ENCODE peak calls at places on chromosomes 12 and 14, in eight cellular contexts. J is upper lobe of right lung; U is PC-9; K is tibial nerve; A is GM23248; O is CD4-positive, alpha-beta T cell; E is heart left ventricle; N is mucosa of descending colon. S is an unnamed sample.

GRCh38 chr14:94550041-94550440 is 11.2 kb upstream of the SERPINA4 start:
- DNase-seq in K (no peak), U (no peak), E (no peak), J (no peak), A (no peak), O (no peak), N (no peak), S (no peak)

GRCh38 chr12:100528471-100529139 is 44.9 kb upstream of the GAS2L3 start:
- DNase-seq in E (no peak), U (no peak), N (no peak), J (no peak), K (no peak), A (no peak), O (no peak), S (no peak)

GRCh38 chr12:77374687-77375086 is 309.3 kb upstream of the E2F7 start:
- DNase-seq in N (no peak), E (no peak), J (no peak), U (no peak), O (no peak), K (no peak), A (no peak), S (no peak)

GRCh38 chr12:177336-177979 is 36.5 kb downstream of the SLC6A12 start:
- DNase-seq in E (no peak), A (no peak), U (no peak), J (no peak), N (no peak), O (no peak), K (no peak), S (no peak)

GRCh38 chr14:57988445-57988844 is 122.6 kb upstream of the SLC35F4 start:
- DNase-seq in N (no peak), K (no peak), U (no peak), O (no peak), E (no peak), A (no peak), J (no peak), S (no peak)

GRCh38 chr14:100713720-100714119 is 13.0 kb upstream of the DLK1 start:
- DNase-seq in K (no peak), U (no peak), J (no peak), A (no peak), E (no peak), O (no peak), N (no peak), S (no peak)

GRCh38 chr12:58395470-58395869 is 454.1 kb downstream of the ATP23 start:
- DNase-seq in A (peak; percentile 10), O (no peak), U (peak; percentile 46), K (no peak), E (no peak), J (no peak), N (no peak), S (no peak)

GRCh38 chr14:61568572-61569011 is 126.7 kb upstream of the HIF1A start:
- DNase-seq in O (peak; percentile 46), E (no peak), K (no peak), A (no peak), J (peak; percentile 72), N (peak; percentile 74), U (peak; percentile 75), S (peak; percentile 22)

GRCh38 chr12:49344486-49345047 is 2.1 kb upstream of the DNAJC22 start:
- DNase-seq in E (no peak), O (no peak), J (no peak), A (no peak), K (no peak), U (no peak), N (no peak), S (no peak)

GRCh38 chr14:74437654-74438053 is 11.6 kb upstream of the SYNDIG1L start:
- DNase-seq in A (peak; percentile 30), J (no peak), U (no peak), K (no peak), N (no peak), O (no peak), E (no peak), S (no peak)

GRCh38 chr12:49094966-49095365 is 365 bp upstream of the DHH start:
- DNase-seq in K (no peak), U (no peak), J (no peak), O (no peak), E (no peak), N (no peak), A (no peak), S (no peak)

GRCh38 chr12:113688313-113688712 is 216.6 kb upstream of the LHX5 start:
- DNase-seq in A (no peak), J (no peak), O (no peak), N (no peak), E (no peak), K (no peak), U (no peak), S (no peak)

GRCh38 chr14:70289138-70289537 is 70.3 kb downstream of the COX16 start:
- DNase-seq in O (no peak), A (no peak), K (no peak), J (no peak), U (no peak), E (no peak), N (no peak), S (no peak)

GRCh38 chr14:71320734-71321555 is 413.7 kb downstream of the PCNX1 start:
- DNase-seq in O (peak; percentile 52), E (peak; percentile 56), N (peak; percentile 83), A (peak; percentile 88), J (peak; percentile 89), U (peak; percentile 51), K (peak; percentile 18), S (peak; percentile 49)

GRCh38 chr14:75548544-75548943 is 26.3 kb downstream of the BATF start:
- DNase-seq in A (peak; percentile 58), J (no peak), U (peak; percentile 52), E (no peak), O (no peak), K (peak; percentile 52), N (no peak), S (no peak)

GRCh38 chr12:132941336-132941954 is 14.7 kb downstream of the ZNF605 start:
- DNase-seq in U (no peak), J (no peak), O (no peak), A (no peak), E (no peak), N (no peak), K (no peak), S (no peak)

GRCh38 chr12:132946507-132946820 is 9.6 kb downstream of the ZNF605 start:
- DNase-seq in N (no peak), O (no peak), J (no peak), U (no peak), E (no peak), A (no peak), K (no peak), S (no peak)

GRCh38 chr12:132940071-132940719 is 15.9 kb downstream of the ZNF605 start:
- DNase-seq in N (no peak), K (no peak), E (no peak), J (no peak), U (no peak), A (no peak), O (no peak), S (no peak)

GRCh38 chr12:132945806-132946506 is 10.2 kb downstream of the ZNF605 start:
- DNase-seq in E (no peak), O (no peak), K (no peak), A (no peak), U (no peak), N (no peak), J (no peak), S (no peak)

DNA sequence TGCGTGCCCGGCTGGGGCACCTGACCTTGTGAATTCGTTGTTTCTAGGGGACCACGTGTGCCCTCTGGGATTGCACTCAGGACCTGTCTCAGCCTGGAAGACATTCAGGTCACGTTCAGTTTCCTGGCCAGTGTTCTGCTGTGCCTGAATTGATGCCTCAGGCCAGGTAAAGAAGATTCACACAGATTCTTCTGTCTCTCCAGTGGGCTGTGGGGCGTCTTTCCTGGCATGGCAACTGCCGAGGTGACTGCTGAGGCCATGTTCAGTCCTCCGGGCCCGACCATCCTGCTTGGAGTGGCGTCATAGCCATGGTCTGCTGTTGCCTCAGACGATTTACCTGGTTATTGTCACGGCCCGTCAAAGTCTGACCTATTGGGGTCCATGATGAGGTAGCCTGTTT is 13.5 kb downstream of the ZNF605 start:
- DNase-seq in A (no peak), J (no peak), N (no peak), E (no peak), O (no peak), U (no peak), K (no peak), S (no peak)
- H3K9me3 ChIP-seq in A (peaks cover 2% of the 10 kb centered on the region), J (peaks cover 61% of the 10 kb centered on the region), N (peaks cover 87% of the 10 kb centered on the region), E (peaks cover 47% of the 10 kb centered on the region), O (peaks cover 47% of the 10 kb centered on the region), U (peaks cover 13% of the 10 kb centered on the region), K (peaks cover 65% of the 10 kb centered on the region), S (peaks cover 9% of the 10 kb centered on the region)

GRCh38 chr12:132922676-132923075 is 33.4 kb downstream of the ZNF605 start:
- DNase-seq in U (no peak), N (no peak), E (no peak), A (no peak), K (no peak), J (no peak), O (no peak), S (no peak)
- H3K9me3 ChIP-seq in U (peaks cover 72% of the 10 kb centered on the region), N (peaks cover 100% of the 10 kb centered on the region), E (peaks cover 99% of the 10 kb centered on the region), A (peaks cover 38% of the 10 kb centered on the region), K (peaks cover 98% of the 10 kb centered on the region), J (peaks cover 95% of the 10 kb centered on the region), O (peaks cover 90% of the 10 kb centered on the region), S (peaks cover 49% of the 10 kb centered on the region)

GRCh38 chr14:85686908-85687307 is 157.0 kb downstream of the FLRT2 start:
- DNase-seq in U (no peak), A (no peak), K (no peak), O (no peak), N (no peak), J (no peak), E (no peak), S (no peak)
- H3K9me3 ChIP-seq in U (no peaks in the 10 kb centered on the region), A (no peaks in the 10 kb centered on the region), K (no peaks in the 10 kb centered on the region), O (no peaks in the 10 kb centered on the region), N (peaks cover 28% of the 10 kb centered on the region), J (no peaks in the 10 kb centered on the region), E (no peaks in the 10 kb centered on the region), S (no peaks in the 10 kb centered on the region)

GRCh38 chr14:29712586-29712985 is 215.1 kb downstream of the PRKD1 start:
- DNase-seq in J (no peak), A (no peak), O (no peak), K (no peak), U (no peak), N (no peak), E (no peak), S (no peak)

GRCh38 chr14:29705801-29706200 is 221.8 kb downstream of the PRKD1 start:
- DNase-seq in N (no peak), K (no peak), O (no peak), E (no peak), J (no peak), U (no peak), A (no peak), S (no peak)

GRCh38 chr14:29706700-29707099 is 220.9 kb downstream of the PRKD1 start:
- DNase-seq in U (no peak), E (no peak), O (no peak), N (no peak), K (no peak), A (no peak), J (no peak), S (no peak)

GRCh38 chr14:29709490-29709889 is 218.2 kb downstream of the PRKD1 start:
- DNase-seq in O (no peak), E (no peak), K (no peak), A (peak; percentile 38), N (no peak), J (no peak), U (no peak), S (no peak)

DNA sequence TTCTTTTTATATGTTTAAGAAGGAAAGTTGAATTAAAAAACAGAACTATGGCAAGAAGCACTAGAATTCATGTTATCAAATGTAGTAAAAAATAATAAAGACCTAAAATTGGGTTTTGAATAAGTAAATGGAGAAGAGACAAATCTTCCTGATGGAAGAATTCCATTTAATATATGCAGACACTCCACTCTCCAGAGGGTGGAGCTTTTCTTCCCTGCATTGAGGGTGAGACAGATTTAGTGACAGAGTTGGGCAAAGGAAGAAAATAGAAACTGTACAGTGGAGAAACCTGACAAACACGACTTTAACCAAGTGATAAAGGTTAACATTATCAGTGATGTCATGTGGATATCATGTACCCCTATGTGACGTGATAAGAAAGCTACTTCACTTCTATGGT is 217.6 kb downstream of the PRKD1 start:
- DNase-seq in J (no peak), A (peak; percentile 14), O (no peak), U (no peak), E (no peak), K (no peak), N (no peak), S (no peak)
- H3K9me3 ChIP-seq in J (no peaks in the 10 kb centered on the region), A (no peaks in the 10 kb centered on the region), O (peaks cover 6% of the 10 kb centered on the region), U (no peaks in the 10 kb centered on the region), E (no peaks in the 10 kb centered on the region), K (no peaks in the 10 kb centered on the region), N (no peaks in the 10 kb centered on the region), S (no peaks in the 10 kb centered on the region)